ENCODE peak calls at places on chromosomes 2 and 18, in seven cellular contexts. Y is activated T-helper 9 cell treated with anti-CD3 and anti-CD28 coated beads, Interleukin-2, amount 50 U/mL, for 16 hours; O is glomerular endothelial cell; W is SJCRH30; N is neuronal stem cell; A is Right ventricle myocardium superior; P is choroid plexus epithelial cell. S is an unnamed sample.

GRCh38 chr2:147467441-147467840 is 377.4 kb upstream of the ACVR2A start:
- DNase-seq in W (no peak), N (no peak), O (no peak), P (no peak), Y (no peak), A (no peak), S (no peak)

GRCh38 chr2:172507199-172507598 is 48.7 kb upstream of the PDK1 start:
- DNase-seq in A (no peak), Y (no peak), N (no peak), W (no peak), P (no peak), O (no peak), S (no peak)

GRCh38 chr2:173828189-173829157 is 136.7 kb downstream of the SP3 start:
- DNase-seq in Y (no peak), N (no peak), P (no peak), W (no peak), O (no peak), A (no peak), S (peak)

GRCh38 chr2:163692081-163692480 is 43.7 kb downstream of the FIGN start:
- DNase-seq in O (no peak), P (peak), N (no peak), A (no peak), W (no peak), Y (no peak), S (peak)

GRCh38 chr2:106990307-106990706 is 104.3 kb upstream of the ST6GAL2 start:
- DNase-seq in O (no peak), P (peak), N (no peak), Y (no peak), A (no peak), W (peak), S (peak)

GRCh38 chr18:56286775-56287174 is 351.6 kb downstream of the TXNL1 start:
- DNase-seq in Y (no peak), O (no peak), W (no peak), N (no peak), A (no peak), P (no peak), S (peak)

GRCh38 chr2:184154438-184154837 is 443.9 kb upstream of the ZNF804A start:
- DNase-seq in N (no peak), O (no peak), Y (no peak), P (no peak), A (no peak), W (no peak), S (peak)

GRCh38 chr18:42298744-42299685 is 344.0 kb downstream of the PIK3C3 start:
- DNase-seq in A (peak), W (peak), P (peak), N (peak), Y (peak), O (peak), S (peak)

GRCh38 chr2:226515344-226516055 is 284.1 kb downstream of the IRS1 start:
- DNase-seq in A (no peak), N (no peak), W (no peak), P (peak), Y (no peak), O (no peak), S (peak)

GRCh38 chr2:71453404-71454220 is at the start of gene DYSF:
- DNase-seq in O (no peak), W (peak), P (peak), N (peak), A (peak), Y (no peak), S (peak)

GRCh38 chr2:138779451-138780440 is at the start of gene NXPH2:
- DNase-seq in N (peak), W (no peak), Y (no peak), O (no peak), A (peak), P (no peak), S (peak)

GRCh38 chr2:177989029-177989885 is 83.3 kb downstream of the PDE11A start:
- DNase-seq in N (no peak), Y (no peak), W (no peak), P (peak), A (no peak), O (no peak), S (peak)

GRCh38 chr2:145049475-145049874 is 529.6 kb upstream of the ZEB2 start:
- DNase-seq in A (no peak), N (no peak), O (no peak), W (no peak), P (no peak), Y (no peak), S (no peak)

GRCh38 chr2:200369886-200370285 is 63.4 kb downstream of the SPATS2L start:
- DNase-seq in O (no peak), Y (no peak), W (no peak), A (no peak), N (no peak), P (no peak), S (no peak)

GRCh38 chr2:24871852-24872323 is 48.1 kb downstream of the ADCY3 start:
- DNase-seq in W (no peak), O (no peak), A (no peak), Y (no peak), N (no peak), P (peak), S (no peak)

GRCh38 chr18:68564961-68565360 is 149.9 kb downstream of the TMX3 start:
- DNase-seq in P (no peak), W (no peak), Y (no peak), N (no peak), O (no peak), A (no peak), S (no peak)